ENCODE peak calls at places on chromosome 2, in six cellular contexts. Y, M, B, E, A and Q are unnamed samples.
A peak's percentile ranks its signal among the peaks of the same experiment; 100 is the strongest.

GRCh38 chr2:223076573-223076972 is 24.6 kb downstream of the KCNE4 start:
- DNase-seq in Y (no peak), M (no peak), B (no peak), E (no peak), A (no peak), Q (no peak)

GRCh38 chr2:218230882-218231281 is 13.9 kb downstream of the ARPC2 start:
- DNase-seq in Y (peak; percentile 25), M (no peak), B (peak; percentile 76), E (no peak), A (no peak), Q (no peak)

GRCh38 chr2:219561179-219562048 is 9.9 kb downstream of the OBSL1 start:
- DNase-seq in Y (no peak), M (peak; percentile 53), B (no peak), E (no peak), A (peak; percentile 49), Q (no peak)

GRCh38 chr2:26649322-26649721 is 8.2 kb upstream of the CIB4 start:
- DNase-seq in Y (no peak), M (no peak), B (no peak), E (no peak), A (peak; percentile 80), Q (no peak)

GRCh38 chr2:40827371-40827770 is 375.5 kb upstream of the SLC8A1 start:
- DNase-seq in Y (no peak), M (no peak), B (no peak), E (no peak), A (no peak), Q (no peak)

GRCh38 chr2:163610817-163611556 is 124.8 kb downstream of the FIGN start:
- DNase-seq in Y (no peak), M (no peak), B (peak; percentile 26), E (no peak), A (peak; percentile 4), Q (no peak)

GRCh38 chr2:88606371-88607030 is 20.8 kb downstream of the EIF2AK3 start:
- DNase-seq in Y (no peak), M (no peak), B (no peak), E (no peak), A (no peak), Q (no peak)

GRCh38 chr2:109124982-109125594 is 3.9 kb upstream of the SH3RF3 start:
- DNase-seq in Y (no peak), M (no peak), B (no peak), E (no peak), A (peak; percentile 21), Q (no peak)

GRCh38 chr2:111118455-111119003 is 2.2 kb upstream of the BCL2L11 start:
- DNase-seq in Y (no peak), M (no peak), B (peak; percentile 18), E (no peak), A (no peak), Q (peak; percentile 15)

GRCh38 chr2:130759906-130760753 is 4.8 kb downstream of the AMER3 start:
- DNase-seq in Y (peak; percentile 90), M (peak; percentile 48), B (no peak), E (no peak), A (no peak), Q (no peak)

GRCh38 chr2:28644760-28645159 is 106.9 kb upstream of the PPP1CB start:
- DNase-seq in Y (no peak), M (no peak), B (no peak), E (no peak), A (no peak), Q (no peak)

GRCh38 chr2:134432438-134432883 is 178.6 kb downstream of the MGAT5 start:
- DNase-seq in Y (peak; percentile 83), M (no peak), B (peak; percentile 48), E (no peak), A (no peak), Q (no peak)

GRCh38 chr2:113965644-113966043 is 75.8 kb downstream of the ACTR3 start:
- DNase-seq in Y (no peak), M (peak; percentile 54), B (peak; percentile 58), E (peak; percentile 24), A (no peak), Q (no peak)

GRCh38 chr2:2269989-2270562 is 61.0 kb downstream of the MYT1L start:
- DNase-seq in Y (no peak), M (no peak), B (no peak), E (no peak), A (no peak), Q (no peak)

GRCh38 chr2:223100061-223100511 is 48.1 kb downstream of the KCNE4 start:
- DNase-seq in Y (peak; percentile 22), M (no peak), B (peak; percentile 70), E (no peak), A (no peak), Q (no peak)

GRCh38 chr2:205675861-205676516 is 6.3 kb upstream of the NRP2 start:
- DNase-seq in Y (no peak), M (peak; percentile 70), B (peak; percentile 76), E (no peak), A (peak; percentile 41), Q (no peak)

GRCh38 chr2:40204268-40204667 is 247.6 kb downstream of the SLC8A1 start:
- DNase-seq in Y (no peak), M (no peak), B (no peak), E (no peak), A (no peak), Q (no peak)

GRCh38 chr2:74991977-74992376 is 33.5 kb downstream of the POLE4 start:
- DNase-seq in Y (no peak), M (peak; percentile 31), B (peak; percentile 68), E (no peak), A (no peak), Q (no peak)

GRCh38 chr2:240946654-240947053 is 40.5 kb downstream of the CROCC2 start:
- DNase-seq in Y (no peak), M (no peak), B (no peak), E (no peak), A (peak; percentile 50), Q (no peak)

GRCh38 chr2:240291940-240292574 is 143.4 kb upstream of the GPC1 start:
- DNase-seq in Y (no peak), M (no peak), B (no peak), E (no peak), A (no peak), Q (no peak)

GRCh38 chr2:11955883-11956282 is 209.5 kb downstream of the LPIN1 start:
- DNase-seq in Y (no peak), M (no peak), B (no peak), E (no peak), A (peak; percentile 52), Q (no peak)

GRCh38 chr2:128867327-128867726 is 548.7 kb upstream of the HS6ST1 start:
- DNase-seq in Y (no peak), M (no peak), B (no peak), E (no peak), A (no peak), Q (no peak)

GRCh38 chr2:165357758-165358157 is 111.7 kb upstream of the CSRNP3 start:
- DNase-seq in Y (no peak), M (no peak), B (peak; percentile 9), E (no peak), A (no peak), Q (no peak)

GRCh38 chr2:5287558-5288334 is 404.4 kb upstream of the SOX11 start:
- DNase-seq in Y (no peak), M (no peak), B (no peak), E (no peak), A (no peak), Q (no peak)

GRCh38 chr2:5285891-5286290 is 406.3 kb upstream of the SOX11 start:
- DNase-seq in Y (no peak), M (no peak), B (no peak), E (no peak), A (no peak), Q (no peak)

GRCh38 chr2:5290911-5291546 is 401.2 kb upstream of the SOX11 start:
- DNase-seq in Y (no peak), M (peak; percentile 2), B (no peak), E (no peak), A (no peak), Q (no peak)

GRCh38 chr2:5286370-5286769 is 405.8 kb upstream of the SOX11 start:
- DNase-seq in Y (no peak), M (no peak), B (no peak), E (no peak), A (no peak), Q (no peak)
- H3K9me3 ChIP-seq in Y (no peaks in the 10 kb centered on the region), M (no peaks in the 10 kb centered on the region), B (no peaks in the 10 kb centered on the region), E (no peaks in the 10 kb centered on the region), A (no peaks in the 10 kb centered on the region), Q (no peaks in the 10 kb centered on the region)

GRCh38 chr2:191496838-191497237 is 181.1 kb upstream of the NABP1 start:
- DNase-seq in Y (no peak), M (no peak), B (no peak), E (no peak), A (no peak), Q (no peak)
- H3K9me3 ChIP-seq in Y (no peaks in the 10 kb centered on the region), M (no peaks in the 10 kb centered on the region), B (no peaks in the 10 kb centered on the region), E (no peaks in the 10 kb centered on the region), A (no peaks in the 10 kb centered on the region), Q (no peaks in the 10 kb centered on the region)

DNA sequence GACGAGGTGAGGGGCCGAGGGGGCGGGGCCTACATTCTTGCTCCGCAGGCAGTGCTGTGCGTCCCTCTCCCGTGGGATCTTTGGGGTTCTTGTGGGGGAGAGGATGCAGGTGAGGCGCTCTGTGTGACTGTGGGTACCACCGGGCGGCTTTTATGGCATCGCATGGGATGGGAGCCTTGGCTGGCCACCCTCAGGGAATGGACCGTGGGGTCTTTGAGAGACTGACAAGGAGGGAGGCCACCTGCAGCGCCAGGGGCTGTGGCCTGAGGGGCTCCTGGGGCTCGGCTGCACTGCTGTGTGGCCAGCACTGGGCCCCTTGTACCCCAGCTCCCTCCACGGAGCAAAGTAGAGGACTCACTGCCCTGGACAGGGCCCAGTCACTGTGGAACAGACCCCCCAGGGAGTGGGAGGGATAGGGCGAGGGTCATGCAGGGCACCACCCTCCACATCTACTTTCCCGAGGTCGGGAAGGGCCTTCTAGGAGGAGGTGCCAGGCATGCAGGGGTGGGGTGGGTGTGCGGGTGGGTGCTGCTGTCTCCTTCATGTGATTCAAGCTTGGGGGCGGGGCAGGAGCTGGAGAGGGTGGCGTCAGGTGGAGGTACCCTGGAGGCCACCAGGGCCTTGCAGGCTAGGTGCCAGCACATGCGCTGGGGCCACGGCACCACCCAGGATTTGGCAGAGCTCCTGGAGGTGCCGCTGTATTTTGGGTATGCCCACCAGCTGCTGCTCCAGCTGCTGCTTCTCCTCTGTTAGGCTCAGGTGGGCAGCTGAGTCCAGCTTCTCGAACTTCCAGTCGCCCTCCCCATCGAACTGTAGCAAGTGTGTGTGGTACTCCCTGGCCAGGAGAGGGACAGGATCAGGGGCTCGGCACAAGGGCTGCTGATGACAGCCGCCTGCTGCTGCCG is 1072.4 kb downstream of the RPIA start:
- DNase-seq in Y (no peak), M (no peak), B (no peak), E (no peak), A (peak; percentile 14), Q (no peak)
- H3K9me3 ChIP-seq in Y (no peaks in the 10 kb centered on the region), M (no peaks in the 10 kb centered on the region), B (peaks cover 13% of the 10 kb centered on the region), E (no peaks in the 10 kb centered on the region), A (no peaks in the 10 kb centered on the region), Q (no peaks in the 10 kb centered on the region)

GRCh38 chr2:153770359-153770991 is 101.2 kb upstream of the GALNT13 start:
- DNase-seq in Y (no peak), M (no peak), B (no peak), E (no peak), A (no peak), Q (no peak)
- H3K9me3 ChIP-seq in Y (no peaks in the 10 kb centered on the region), M (no peaks in the 10 kb centered on the region), B (peaks cover 7% of the 10 kb centered on the region), E (peaks cover 25% of the 10 kb centered on the region), A (no peaks in the 10 kb centered on the region), Q (peaks cover 6% of the 10 kb centered on the region)

DNA sequence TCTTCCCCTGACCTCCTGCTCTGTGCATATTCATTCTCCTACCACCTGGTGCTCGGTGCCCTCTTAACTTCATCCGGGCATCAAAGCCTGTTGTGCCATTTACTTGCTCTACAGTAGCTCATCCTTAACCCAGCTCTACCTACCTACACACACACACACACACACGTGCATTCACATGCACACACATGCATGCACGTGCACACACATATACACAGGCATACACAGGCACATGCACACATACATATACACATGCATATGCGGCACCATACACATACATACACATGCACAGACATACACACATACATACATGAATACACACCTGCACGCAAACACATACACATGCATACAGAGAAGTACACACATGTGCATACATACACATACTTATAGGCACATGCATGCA is 14.5 kb downstream of the MAL start:
- DNase-seq in Y (no peak), M (no peak), B (no peak), E (no peak), A (no peak), Q (no peak)
- H3K9me3 ChIP-seq in Y (no peaks in the 10 kb centered on the region), M (no peaks in the 10 kb centered on the region), B (no peaks in the 10 kb centered on the region), E (no peaks in the 10 kb centered on the region), A (no peaks in the 10 kb centered on the region), Q (peaks cover 3% of the 10 kb centered on the region)